ENCODE peak calls at places on chromosomes 2 and 18, in eight cellular contexts. P, H, M, R, B, Q, A and J are unnamed samples.

GRCh38 chr2:15603948-15604347 is 12.3 kb downstream of the DDX1 start:
- DNase-seq in P (no peak), H (no peak), M (no peak), R (no peak), B (no peak), Q (no peak), A (no peak), J (no peak)

GRCh38 chr2:46802665-46803550 is 112.7 kb downstream of the MCFD2 start:
- DNase-seq in P (no peak), H (no peak), M (no peak), R (no peak), B (no peak), Q (no peak), A (peak), J (peak)

GRCh38 chr18:42033137-42033810 is 78.2 kb downstream of the PIK3C3 start:
- DNase-seq in P (no peak), H (no peak), M (no peak), R (no peak), B (no peak), Q (no peak), A (no peak), J (no peak)

GRCh38 chr2:214987261-214987660 is 151.2 kb downstream of the ABCA12 start:
- DNase-seq in P (no peak), H (no peak), M (no peak), R (no peak), B (no peak), Q (no peak), A (no peak), J (no peak)

GRCh38 chr2:95333888-95334338 is 36.8 kb downstream of the KCNIP3 start:
- DNase-seq in P (no peak), H (no peak), M (peak), R (peak), B (no peak), Q (peak), A (no peak), J (peak)

GRCh38 chr2:235325126-235325525 is 168.7 kb upstream of the AGAP1 start:
- DNase-seq in P (no peak), H (no peak), M (no peak), R (no peak), B (no peak), Q (no peak), A (no peak), J (no peak)

GRCh38 chr2:241514986-241515737 is 6.8 kb upstream of the STK25 start:
- DNase-seq in P (no peak), H (no peak), M (no peak), R (no peak), B (no peak), Q (no peak), A (no peak), J (no peak)

GRCh38 chr2:3631851-3632659 is 25.9 kb upstream of the ALLC start:
- DNase-seq in P (no peak), H (no peak), M (no peak), R (no peak), B (no peak), Q (no peak), A (peak), J (no peak)

GRCh38 chr2:46268196-46268595 is 29.0 kb upstream of the EPAS1 start:
- DNase-seq in P (no peak), H (no peak), M (peak), R (no peak), B (no peak), Q (no peak), A (no peak), J (no peak)

GRCh38 chr18:64276736-64277135 is 127.8 kb upstream of the LINC00305 start:
- DNase-seq in P (no peak), H (no peak), M (peak), R (no peak), B (no peak), Q (peak), A (no peak), J (no peak)

GRCh38 chr2:111673526-111673925 is 210.5 kb downstream of the ANAPC1 start:
- DNase-seq in P (no peak), H (no peak), M (no peak), R (no peak), B (no peak), Q (no peak), A (no peak), J (no peak)

GRCh38 chr2:23506460-23507266 is 121.7 kb downstream of the KLHL29 start:
- DNase-seq in P (no peak), H (peak), M (peak), R (no peak), B (no peak), Q (no peak), A (no peak), J (no peak)

GRCh38 chr2:15754703-15755099 is 163.0 kb downstream of the DDX1 start:
- DNase-seq in P (no peak), H (no peak), M (no peak), R (no peak), B (no peak), Q (no peak), A (no peak), J (no peak)

GRCh38 chr2:54636425-54637139 is 86.9 kb upstream of the EML6 start:
- DNase-seq in P (no peak), H (no peak), M (peak), R (no peak), B (no peak), Q (no peak), A (no peak), J (no peak)

GRCh38 chr2:102042196-102043041 is 50.7 kb downstream of the IL1R2 start:
- DNase-seq in P (no peak), H (no peak), M (no peak), R (no peak), B (no peak), Q (no peak), A (no peak), J (no peak)

GRCh38 chr2:226835420-226835795 is 446 bp upstream of the RHBDD1 start:
- DNase-seq in P (no peak), H (no peak), M (no peak), R (no peak), B (peak), Q (no peak), A (peak), J (no peak)

GRCh38 chr2:241990466-241990865 is 120.9 kb downstream of the RTP5 start:
- DNase-seq in P (no peak), H (no peak), M (no peak), R (no peak), B (no peak), Q (no peak), A (no peak), J (no peak)

GRCh38 chr2:81304154-81304830 is 999.7 kb upstream of the LRRTM1 start:
- DNase-seq in P (no peak), H (no peak), M (no peak), R (peak), B (no peak), Q (peak), A (no peak), J (peak)

GRCh38 chr2:46653539-46653938 is 174.2 kb downstream of the TMEM247 start:
- DNase-seq in P (no peak), H (no peak), M (peak), R (no peak), B (no peak), Q (no peak), A (no peak), J (no peak)

GRCh38 chr2:17805166-17805565 is 11.1 kb upstream of the MSGN1 start:
- DNase-seq in P (no peak), H (no peak), M (no peak), R (no peak), B (no peak), Q (no peak), A (no peak), J (no peak)

GRCh38 chr2:167787562-167787961 is 459.8 kb downstream of the STK39 start:
- DNase-seq in P (no peak), H (no peak), M (no peak), R (no peak), B (no peak), Q (no peak), A (no peak), J (no peak)

GRCh38 chr18:41373612-41374011 is 581.4 kb upstream of the PIK3C3 start:
- DNase-seq in P (no peak), H (no peak), M (no peak), R (no peak), B (no peak), Q (no peak), A (no peak), J (no peak)

GRCh38 chr2:232228332-232228731 is 150.2 kb upstream of the ALPP start:
- DNase-seq in P (no peak), H (no peak), M (no peak), R (no peak), B (no peak), Q (no peak), A (no peak), J (peak)

GRCh38 chr2:138780451-138780880 is 276 bp upstream of the NXPH2 start:
- DNase-seq in P (no peak), H (no peak), M (no peak), R (no peak), B (no peak), Q (no peak), A (no peak), J (no peak)

GRCh38 chr2:15939854-15940660 is at the start of gene MYCN:
- DNase-seq in P (peak), H (peak), M (peak), R (peak), B (peak), Q (no peak), A (peak), J (peak)

GRCh38 chr2:157825885-157826284 is 50.2 kb downstream of the ACVR1 start:
- DNase-seq in P (no peak), H (no peak), M (peak), R (no peak), B (no peak), Q (no peak), A (no peak), J (peak)